ENCODE peak calls at places on chromosomes 4 and X, in six cellular contexts. C is AG04450, I is osteocyte, E is HTR-8/SVneo, J is AG08396, S is T follicular helper cell. T is an unnamed sample.

GRCh38 chr4:107603430-107603829 is 116.6 kb downstream of the PAPSS1 start:
- DNase-seq in E (no peak), C (peak), I (no peak), J (no peak), S (no peak), T (no peak)

GRCh38 chr4:155773196-155773800 is 14.5 kb downstream of the GUCY1B1 start:
- DNase-seq in I (no peak), S (no peak), E (no peak), C (no peak), J (no peak), T (no peak)

GRCh38 chr4:8289151-8289750 is 19.7 kb downstream of the HTRA3 start:
- DNase-seq in S (no peak), J (no peak), C (no peak), I (no peak), E (no peak), T (no peak)

GRCh38 chr4:164536829-164537228 is 217.1 kb upstream of the SMIM31 start:
- DNase-seq in I (no peak), E (peak), J (peak), C (no peak), S (no peak), T (no peak)

GRCh38 chr4:20288846-20289512 is 37.3 kb downstream of the SLIT2 start:
- DNase-seq in I (no peak), C (no peak), J (peak), E (no peak), S (no peak), T (no peak)

GRCh38 chr4:184599492-184600135 is 49.6 kb downstream of the CASP3 start:
- DNase-seq in S (no peak), J (peak), C (peak), E (no peak), I (no peak), T (no peak)

GRCh38 chr4:187475901-187476300 is 519.7 kb upstream of the ZFP42 start:
- DNase-seq in I (no peak), S (no peak), E (no peak), J (no peak), C (no peak), T (no peak)

GRCh38 chr4:25088342-25088952 is 57.7 kb upstream of the LGI2 start:
- DNase-seq in S (no peak), J (peak), C (no peak), E (no peak), I (no peak), T (no peak)

GRCh38 chr4:2806392-2807355 is 13.8 kb downstream of the SH3BP2 start:
- DNase-seq in I (no peak), C (no peak), J (peak), E (no peak), S (no peak), T (no peak)

GRCh38 chr4:139978692-139979091 is 175.3 kb downstream of the MAML3 start:
- DNase-seq in C (no peak), I (no peak), J (no peak), E (no peak), S (no peak), T (peak)

GRCh38 chr4:117783716-117784115 is 250.6 kb upstream of the NDST3 start:
- DNase-seq in S (no peak), C (peak), E (no peak), I (no peak), J (no peak), T (no peak)

GRCh38 chrX:41491267-41492004 is 44.3 kb downstream of the NYX start:
- DNase-seq in E (peak), C (peak), S (no peak), I (no peak), J (peak), T (no peak)

GRCh38 chr4:165398570-165398969 is 19.8 kb downstream of the CPE start:
- DNase-seq in C (no peak), I (no peak), E (peak), J (peak), S (no peak), T (no peak)

GRCh38 chr4:152169666-152170065 is 366.2 kb downstream of the FBXW7 start:
- DNase-seq in I (no peak), E (no peak), J (no peak), C (no peak), S (no peak), T (no peak)

GRCh38 chrX:135740683-135741149 is 27.3 kb downstream of the CT45A3 start:
- DNase-seq in J (no peak), C (no peak), I (no peak), S (peak), E (no peak), T (peak)

GRCh38 chr4:148442830-148443549 is 776 bp upstream of the NR3C2 start:
- DNase-seq in S (no peak), C (no peak), I (no peak), J (peak), E (no peak), T (no peak)

GRCh38 chr4:56995525-56995924 is 16.8 kb downstream of the POLR2B start:
- DNase-seq in J (peak), E (no peak), I (no peak), C (peak), S (no peak), T (no peak)

GRCh38 chrX:1416327-1416784 is 24.4 kb upstream of the SLC25A6 start:
- DNase-seq in I (no peak), C (no peak), S (no peak), J (no peak), E (no peak), T (no peak)

GRCh38 chrX:84064164-84064563 is 123.8 kb downstream of the RPS6KA6 start:
- DNase-seq in C (no peak), S (no peak), J (peak), E (no peak), I (no peak), T (no peak)

GRCh38 chrX:134484039-134484438 is 24.1 kb downstream of the HPRT1 start:
- DNase-seq in S (no peak), E (no peak), J (no peak), C (no peak), I (no peak), T (no peak)

GRCh38 chrX:33336783-33337182 is 125.4 kb upstream of the DMD start:
- DNase-seq in C (no peak), J (no peak), S (no peak), I (no peak), E (no peak), T (no peak)

GRCh38 chr4:121554377-121554776 is 142.4 kb downstream of the ANXA5 start:
- DNase-seq in C (no peak), S (no peak), E (no peak), J (no peak), I (no peak), T (no peak)

GRCh38 chrX:152817082-152817744 is 13.3 kb downstream of the CETN2 start:
- DNase-seq in I (no peak), S (no peak), J (peak), C (peak), E (no peak), T (no peak)

T was measured in GM12892.